ENCODE peak calls at places on chromosomes 12 and 14, in six cellular contexts. One of them, this sample, is unnamed.

GRCh38 chr14:86055512-86055911 is 525.6 kb downstream of the FLRT2 start:
- DNase-seq in neuronal stem cell: no peak
- DNase-seq in IMR-90: peak
- DNase-seq in H1: no peak
- DNase-seq in trophoblast cell: no peak
- DNase-seq in H9: no peak
- DNase-seq in this sample: no peak

GRCh38 chr14:25518347-25518746 is 468.4 kb upstream of the STXBP6 start:
- DNase-seq in neuronal stem cell: no peak
- DNase-seq in trophoblast cell: no peak
- DNase-seq in IMR-90: no peak
- DNase-seq in H9: no peak
- DNase-seq in H1: no peak
- DNase-seq in this sample: no peak

GRCh38 chr14:68961781-68962584 is 17.1 kb downstream of the ACTN1 start:
- DNase-seq in IMR-90: peak
- DNase-seq in trophoblast cell: peak
- DNase-seq in H1: no peak
- DNase-seq in H9: peak
- DNase-seq in neuronal stem cell: peak
- DNase-seq in this sample: no peak

GRCh38 chr14:80212025-80212402 is 710 bp upstream of the DIO2 start:
- DNase-seq in neuronal stem cell: peak
- DNase-seq in trophoblast cell: peak
- DNase-seq in H9: no peak
- DNase-seq in H1: no peak
- DNase-seq in IMR-90: peak
- DNase-seq in this sample: peak

GRCh38 chr12:52971701-52972329 is 22.9 kb downstream of the KRT18 start:
- DNase-seq in neuronal stem cell: no peak
- DNase-seq in trophoblast cell: peak
- DNase-seq in H9: peak
- DNase-seq in IMR-90: peak
- DNase-seq in H1: no peak
- DNase-seq in this sample: peak

GRCh38 chr14:95784137-95784536 is 70.2 kb upstream of the TCL1A start:
- DNase-seq in H9: no peak
- DNase-seq in IMR-90: peak
- DNase-seq in trophoblast cell: no peak
- DNase-seq in neuronal stem cell: peak
- DNase-seq in H1: no peak
- DNase-seq in this sample: no peak

GRCh38 chr12:131088701-131089525 is 135.2 kb downstream of the ADGRD1 start:
- DNase-seq in H1: no peak
- DNase-seq in H9: peak
- DNase-seq in trophoblast cell: no peak
- DNase-seq in IMR-90: no peak
- DNase-seq in neuronal stem cell: no peak
- DNase-seq in this sample: no peak

GRCh38 chr14:55968741-55969140 is 149.5 kb upstream of the PELI2 start:
- DNase-seq in IMR-90: no peak
- DNase-seq in H9: no peak
- DNase-seq in H1: no peak
- DNase-seq in neuronal stem cell: no peak
- DNase-seq in trophoblast cell: no peak
- DNase-seq in this sample: no peak

GRCh38 chr14:81415781-81416180 is 15.7 kb upstream of the STON2 start:
- DNase-seq in H1: no peak
- DNase-seq in trophoblast cell: no peak
- DNase-seq in neuronal stem cell: no peak
- DNase-seq in H9: no peak
- DNase-seq in IMR-90: no peak
- DNase-seq in this sample: no peak

GRCh38 chr12:89884365-89884915 is 175.8 kb upstream of the ATP2B1 start:
- DNase-seq in neuronal stem cell: no peak
- DNase-seq in IMR-90: peak
- DNase-seq in trophoblast cell: no peak
- DNase-seq in H1: no peak
- DNase-seq in H9: no peak
- DNase-seq in this sample: no peak

GRCh38 chr14:38389666-38390065 is 133.8 kb upstream of the CLEC14A start:
- DNase-seq in H1: no peak
- DNase-seq in H9: no peak
- DNase-seq in IMR-90: peak
- DNase-seq in neuronal stem cell: no peak
- DNase-seq in trophoblast cell: no peak
- DNase-seq in this sample: peak

GRCh38 chr12:125999643-126000042 is 934.4 kb downstream of the AACS start:
- DNase-seq in neuronal stem cell: no peak
- DNase-seq in IMR-90: no peak
- DNase-seq in trophoblast cell: no peak
- DNase-seq in H1: no peak
- DNase-seq in H9: no peak
- DNase-seq in this sample: no peak

GRCh38 chr12:10098762-10099161 is at the start of gene CLEC1A:
- DNase-seq in H9: peak
- DNase-seq in neuronal stem cell: peak
- DNase-seq in IMR-90: no peak
- DNase-seq in H1: peak
- DNase-seq in trophoblast cell: peak
- DNase-seq in this sample: peak

GRCh38 chr12:3218150-3218845 is 141.1 kb downstream of the TSPAN9 start:
- DNase-seq in IMR-90: peak
- DNase-seq in H9: no peak
- DNase-seq in H1: no peak
- DNase-seq in trophoblast cell: no peak
- DNase-seq in neuronal stem cell: no peak
- DNase-seq in this sample: peak

GRCh38 chr14:104868060-104868740 is 3.1 kb downstream of the CEP170B start:
- DNase-seq in H1: no peak
- DNase-seq in H9: no peak
- DNase-seq in IMR-90: no peak
- DNase-seq in trophoblast cell: no peak
- DNase-seq in neuronal stem cell: no peak
- DNase-seq in this sample: no peak

GRCh38 chr14:21748869-21749303 is 75.3 kb upstream of the OR4E1 start:
- DNase-seq in neuronal stem cell: peak
- DNase-seq in H9: peak
- DNase-seq in IMR-90: peak
- DNase-seq in H1: peak
- DNase-seq in trophoblast cell: peak
- DNase-seq in this sample: peak

GRCh38 chr14:73025544-73025943 is 1.4 kb downstream of the ZFYVE1 start:
- DNase-seq in neuronal stem cell: no peak
- DNase-seq in H9: no peak
- DNase-seq in trophoblast cell: no peak
- DNase-seq in IMR-90: peak
- DNase-seq in H1: no peak
- DNase-seq in this sample: peak

GRCh38 chr14:71166434-71166833 is 259.2 kb downstream of the PCNX1 start:
- DNase-seq in neuronal stem cell: no peak
- DNase-seq in trophoblast cell: no peak
- DNase-seq in H9: no peak
- DNase-seq in H1: no peak
- DNase-seq in IMR-90: peak
- DNase-seq in this sample: no peak

GRCh38 chr14:92247347-92247746 is 75.6 kb upstream of the SLC24A4 start:
- DNase-seq in neuronal stem cell: no peak
- DNase-seq in IMR-90: no peak
- DNase-seq in H1: no peak
- DNase-seq in trophoblast cell: no peak
- DNase-seq in H9: no peak
- DNase-seq in this sample: no peak

GRCh38 chr12:65881348-65881961 is 57.2 kb downstream of the HMGA2 start:
- DNase-seq in H9: no peak
- DNase-seq in IMR-90: peak
- DNase-seq in neuronal stem cell: no peak
- DNase-seq in trophoblast cell: no peak
- DNase-seq in H1: no peak
- DNase-seq in this sample: peak

GRCh38 chr14:102898776-102899515 is 23.5 kb upstream of the AMN start:
- DNase-seq in trophoblast cell: no peak
- DNase-seq in H1: no peak
- DNase-seq in IMR-90: no peak
- DNase-seq in H9: no peak
- DNase-seq in neuronal stem cell: no peak
- DNase-seq in this sample: no peak

GRCh38 chr14:102899516-102899900 is 23.0 kb upstream of the AMN start:
- DNase-seq in neuronal stem cell: no peak
- DNase-seq in IMR-90: no peak
- DNase-seq in H1: no peak
- DNase-seq in H9: no peak
- DNase-seq in trophoblast cell: no peak
- DNase-seq in this sample: no peak

GRCh38 chr14:102900631-102901571 is 21.6 kb upstream of the AMN start:
- DNase-seq in H1: no peak
- DNase-seq in H9: no peak
- DNase-seq in trophoblast cell: no peak
- DNase-seq in neuronal stem cell: no peak
- DNase-seq in IMR-90: no peak
- DNase-seq in this sample: no peak

GRCh38 chr14:102897299-102898027 is 25.0 kb upstream of the AMN start:
- DNase-seq in H1: no peak
- DNase-seq in neuronal stem cell: no peak
- DNase-seq in H9: no peak
- DNase-seq in trophoblast cell: no peak
- DNase-seq in IMR-90: no peak
- DNase-seq in this sample: no peak

DNA sequence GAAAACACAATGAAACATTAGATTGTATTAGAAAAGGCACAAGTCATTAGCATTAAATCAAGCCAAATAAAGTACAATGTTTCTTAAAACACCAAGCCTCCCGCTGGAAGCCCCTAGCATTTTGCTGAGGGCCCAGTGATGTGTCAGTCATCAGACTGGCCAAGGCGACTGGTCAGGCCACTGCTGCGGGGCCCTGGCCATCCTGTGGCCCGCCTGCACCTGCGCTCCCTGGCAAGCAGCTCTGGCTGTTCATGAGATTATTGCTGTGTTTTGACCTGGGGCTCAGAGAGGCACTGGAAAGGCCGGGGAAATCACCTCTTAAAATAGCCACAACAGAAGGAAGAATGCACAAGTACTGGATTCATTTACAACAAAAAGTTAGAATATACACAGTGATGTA is 24.2 kb upstream of the AMN start:
- DNase-seq in neuronal stem cell: no peak
- DNase-seq in IMR-90: no peak
- DNase-seq in trophoblast cell: no peak
- DNase-seq in H9: no peak
- DNase-seq in H1: no peak
- DNase-seq in this sample: no peak
- H4K91ac ChIP-seq in neuronal stem cell: no peak
- H4K91ac ChIP-seq in IMR-90: no peak
- H4K91ac ChIP-seq in trophoblast cell: no peak
- H4K91ac ChIP-seq in H9: no peak
- H4K91ac ChIP-seq in H1: no peak
- H4K91ac ChIP-seq in this sample: no peak

DNA sequence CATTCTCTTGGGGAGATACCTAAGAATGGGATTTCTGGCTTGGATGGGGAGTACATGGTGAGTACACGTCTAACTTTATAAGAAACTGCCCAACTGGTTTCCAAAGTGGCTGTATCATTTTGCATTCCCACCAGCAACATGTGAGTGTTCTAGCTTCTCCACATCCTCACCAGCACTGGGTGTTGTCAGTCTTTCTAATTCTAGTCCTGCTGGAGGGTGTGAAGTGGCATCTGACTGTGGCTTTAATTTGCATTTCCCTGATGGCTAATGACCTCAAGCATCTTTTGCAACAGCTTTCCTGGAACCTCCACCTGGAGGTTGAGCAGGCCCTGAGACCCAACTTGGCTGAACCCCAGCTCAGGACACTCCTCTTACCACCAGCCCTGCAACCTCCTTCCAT is 17.8 kb downstream of the SELPLG start:
- DNase-seq in IMR-90: no peak
- DNase-seq in trophoblast cell: no peak
- DNase-seq in H9: no peak
- DNase-seq in H1: no peak
- DNase-seq in neuronal stem cell: no peak
- DNase-seq in this sample: no peak
- H3K9ac ChIP-seq in IMR-90: no peak
- H3K9ac ChIP-seq in trophoblast cell: no peak
- H3K9ac ChIP-seq in H9: no peak
- H3K9ac ChIP-seq in H1: no peak
- H3K9ac ChIP-seq in neuronal stem cell: no peak
- H3K9ac ChIP-seq in this sample: no peak

DNA sequence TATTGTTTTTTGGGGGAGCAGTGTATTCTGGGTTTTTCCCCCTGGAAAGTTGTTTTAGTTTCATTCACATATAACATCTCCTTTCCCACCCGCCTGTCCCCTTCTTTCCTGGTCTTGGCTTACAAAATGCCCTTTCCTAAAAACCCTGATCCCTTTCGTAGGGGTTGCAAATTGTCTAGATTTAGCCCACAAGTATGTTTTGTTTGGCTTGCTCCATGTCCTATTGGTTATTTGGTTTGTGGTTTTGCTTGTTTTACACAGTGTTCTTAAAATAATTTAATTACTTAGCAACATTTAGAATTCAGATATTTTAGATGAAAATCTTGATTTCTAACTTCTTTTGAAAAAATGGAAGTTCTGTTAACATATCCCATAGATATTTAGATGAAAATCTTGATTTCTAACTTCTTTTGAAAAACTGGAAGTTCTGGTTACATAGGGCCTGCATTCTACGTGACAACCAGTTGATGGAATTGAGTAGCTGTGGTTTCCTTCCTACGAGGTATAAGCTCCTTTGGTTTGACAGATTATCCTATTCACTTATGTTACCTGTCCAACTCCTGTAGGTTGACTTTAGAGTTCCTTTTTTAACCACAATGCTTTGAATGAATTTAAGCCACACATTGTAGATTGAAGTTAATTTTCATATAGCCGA is 89.2 kb upstream of the TMEM263 start:
- DNase-seq in H1: no peak
- DNase-seq in neuronal stem cell: no peak
- DNase-seq in IMR-90: no peak
- DNase-seq in H9: no peak
- DNase-seq in trophoblast cell: peak
- DNase-seq in this sample: no peak
- H4K91ac ChIP-seq in H1: no peak
- H4K91ac ChIP-seq in neuronal stem cell: no peak
- H4K91ac ChIP-seq in IMR-90: no peak
- H4K91ac ChIP-seq in H9: no peak
- H4K91ac ChIP-seq in trophoblast cell: no peak
- H4K91ac ChIP-seq in this sample: no peak

DNA sequence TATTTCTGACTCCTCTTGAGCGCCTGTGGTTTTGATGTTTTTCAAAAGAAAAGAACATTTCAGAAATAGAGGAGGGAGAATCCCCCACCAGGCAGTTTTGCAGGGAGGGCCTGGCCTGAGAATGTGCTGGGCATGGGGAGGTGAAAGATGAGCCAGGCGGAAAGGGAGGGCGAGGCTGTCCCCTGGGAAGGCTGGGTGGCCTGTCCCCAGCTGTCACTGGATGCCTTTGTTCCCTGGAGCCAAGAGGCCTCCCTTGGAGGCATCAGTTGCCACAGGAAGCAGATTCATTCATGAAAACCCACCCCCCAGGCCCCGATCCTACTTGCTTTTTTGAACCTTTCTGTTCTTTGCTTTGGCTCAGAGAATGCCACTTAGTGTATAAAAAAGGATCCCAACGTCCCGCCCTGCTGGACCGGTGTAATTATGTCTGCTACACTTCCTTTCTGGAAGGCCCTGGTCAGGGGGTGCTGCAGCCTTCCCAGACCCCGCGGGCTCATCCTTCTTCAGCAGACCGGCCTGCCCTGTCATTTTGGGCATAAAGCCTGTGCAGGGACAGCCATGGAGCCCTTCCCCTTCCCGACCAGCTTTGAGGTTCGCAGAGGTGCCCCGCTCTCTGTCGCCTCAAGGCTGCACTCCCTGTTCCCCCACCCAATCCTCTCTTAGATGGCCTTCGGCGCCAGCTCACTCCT is 220.3 kb downstream of the SLC41A2 start:
- DNase-seq in H1: no peak
- DNase-seq in IMR-90: no peak
- DNase-seq in H9: no peak
- DNase-seq in neuronal stem cell: no peak
- DNase-seq in trophoblast cell: no peak
- DNase-seq in this sample: no peak
- H3K9ac ChIP-seq in H1: no peak
- H3K9ac ChIP-seq in IMR-90: no peak
- H3K9ac ChIP-seq in H9: no peak
- H3K9ac ChIP-seq in neuronal stem cell: no peak
- H3K9ac ChIP-seq in trophoblast cell: no peak
- H3K9ac ChIP-seq in this sample: no peak